ENCODE peak calls at places on chromosomes 4 and X, in nine cellular contexts. Q, Z, Y, W, S, I, A, U and J are unnamed samples.

GRCh38 chr4:187569871-187570270 is 425.7 kb upstream of the ZFP42 start:
- DNase-seq in Q (no peak), Z (no peak), Y (no peak), W (no peak), S (no peak), I (no peak), A (no peak), U (no peak), J (no peak)

GRCh38 chr4:127606823-127607222 is 25.9 kb upstream of the INTU start:
- DNase-seq in Q (no peak), Z (no peak), Y (no peak), W (no peak), S (no peak), I (no peak), A (no peak), U (no peak), J (no peak)

GRCh38 chr4:53574528-53574927 is 16.8 kb downstream of the LNX1 start:
- DNase-seq in Q (no peak), Z (no peak), Y (no peak), W (no peak), S (no peak), I (no peak), A (no peak), U (no peak), J (no peak)

GRCh38 chr4:155377281-155377680 is 516 bp upstream of the MAP9 start:
- DNase-seq in Q (no peak), Z (no peak), Y (no peak), W (no peak), S (no peak), I (no peak), A (no peak), U (peak; percentile 26), J (no peak)

GRCh38 chrX:136030357-136031225 is 45.4 kb downstream of the SLC9A6 start:
- DNase-seq in Q (no peak), Z (no peak), Y (peak; percentile 88), W (no peak), S (no peak), I (no peak), A (peak; percentile 50), U (no peak), J (no peak)

GRCh38 chrX:16444353-16444752 is 205.6 kb upstream of the S100G start:
- DNase-seq in Q (no peak), Z (no peak), Y (no peak), W (no peak), S (no peak), I (no peak), A (no peak), U (no peak), J (no peak)

GRCh38 chr4:186693159-186693815 is 30.4 kb downstream of the FAT1 start:
- DNase-seq in Q (no peak), Z (peak; percentile 32), Y (no peak), W (no peak), S (no peak), I (no peak), A (peak; percentile 54), U (no peak), J (no peak)

GRCh38 chr4:83010111-83010521 is 507 bp downstream of the LIN54 start:
- DNase-seq in Q (no peak), Z (no peak), Y (peak; percentile 43), W (no peak), S (no peak), I (no peak), A (peak; percentile 25), U (peak; percentile 36), J (peak; percentile 25)

GRCh38 chr4:13950491-13950890 is 323.0 kb upstream of the BOD1L1 start:
- DNase-seq in Q (no peak), Z (no peak), Y (no peak), W (no peak), S (no peak), I (no peak), A (no peak), U (no peak), J (no peak)

GRCh38 chr4:101244349-101244748 is 103.0 kb downstream of the PPP3CA start:
- DNase-seq in Q (no peak), Z (no peak), Y (no peak), W (no peak), S (no peak), I (no peak), A (no peak), U (no peak), J (no peak)

GRCh38 chr4:140296335-140296753 is 77.1 kb upstream of the SCOC start:
- DNase-seq in Q (no peak), Z (no peak), Y (peak; percentile 86), W (peak; percentile 34), S (no peak), I (peak; percentile 56), A (peak; percentile 92), U (peak; percentile 40), J (no peak)

GRCh38 chr4:180057198-180057821 is 2185.9 kb upstream of the TENM3 start:
- DNase-seq in Q (no peak), Z (no peak), Y (no peak), W (no peak), S (no peak), I (no peak), A (no peak), U (no peak), J (no peak)

GRCh38 chr4:168309781-168310180 is 8.8 kb downstream of the DDX60 start:
- DNase-seq in Q (no peak), Z (no peak), Y (peak; percentile 56), W (no peak), S (no peak), I (no peak), A (no peak), U (no peak), J (no peak)

GRCh38 chr4:152943673-152944072 is 7.5 kb downstream of the FHDC1 start:
- DNase-seq in Q (no peak), Z (no peak), Y (no peak), W (no peak), S (no peak), I (no peak), A (peak; percentile 83), U (no peak), J (no peak)

GRCh38 chr4:100816646-100817045 is 298.8 kb upstream of the EMCN start:
- DNase-seq in Q (no peak), Z (no peak), Y (no peak), W (no peak), S (no peak), I (no peak), A (no peak), U (no peak), J (no peak)

GRCh38 chr4:56106755-56107154 is 158.0 kb downstream of the CEP135 start:
- DNase-seq in Q (no peak), Z (no peak), Y (no peak), W (no peak), S (no peak), I (no peak), A (no peak), U (no peak), J (no peak)

GRCh38 chrX:35711281-35711680 is 86.9 kb upstream of the MAGEB16 start:
- DNase-seq in Q (no peak), Z (no peak), Y (no peak), W (no peak), S (no peak), I (no peak), A (no peak), U (no peak), J (no peak)

GRCh38 chr4:4689694-4690440 is 148.0 kb upstream of the STX18 start:
- DNase-seq in Q (no peak), Z (no peak), Y (no peak), W (no peak), S (no peak), I (no peak), A (peak; percentile 29), U (no peak), J (no peak)

GRCh38 chr4:72744103-72744725 is 175.2 kb upstream of the ADAMTS3 start:
- DNase-seq in Q (no peak), Z (no peak), Y (peak; percentile 13), W (no peak), S (no peak), I (no peak), A (no peak), U (no peak), J (no peak)

GRCh38 chrX:48897157-48897620 is 379 bp downstream of the TIMM17B start:
- DNase-seq in Q (peak; percentile 89), Z (peak; percentile 65), Y (peak; percentile 87), W (peak; percentile 39), S (no peak), I (peak; percentile 84), A (peak; percentile 60), U (peak; percentile 50), J (peak; percentile 53)

GRCh38 chrX:120769576-120770341 is 105.9 kb downstream of the CT47B1 start:
- DNase-seq in Q (no peak), Z (no peak), Y (peak; percentile 65), W (no peak), S (no peak), I (no peak), A (peak; percentile 47), U (peak; percentile 46), J (no peak)

GRCh38 chr4:24624381-24624780 is 40.0 kb upstream of the DHX15 start:
- DNase-seq in Q (no peak), Z (no peak), Y (no peak), W (no peak), S (no peak), I (no peak), A (no peak), U (no peak), J (no peak)

GRCh38 chrX:53018627-53019026 is 30.0 kb upstream of the GPR173 start:
- DNase-seq in Q (no peak), Z (no peak), Y (no peak), W (no peak), S (no peak), I (peak; percentile 10), A (no peak), U (no peak), J (no peak)

GRCh38 chr4:73735231-73735630 is 5.1 kb upstream of the CXCL8 start:
- DNase-seq in Q (no peak), Z (no peak), Y (peak; percentile 88), W (no peak), S (no peak), I (no peak), A (peak; percentile 53), U (no peak), J (no peak)

GRCh38 chr4:39908284-39908683 is 69.4 kb downstream of the PDS5A start:
- DNase-seq in Q (no peak), Z (no peak), Y (no peak), W (no peak), S (no peak), I (no peak), A (no peak), U (no peak), J (no peak)

GRCh38 chr4:158946825-158947224 is 156.1 kb upstream of the RAPGEF2 start:
- DNase-seq in Q (no peak), Z (no peak), Y (no peak), W (no peak), S (no peak), I (no peak), A (no peak), U (no peak), J (no peak)

GRCh38 chr4:80249144-80249543 is 17.3 kb upstream of the FGF5 start:
- DNase-seq in Q (no peak), Z (no peak), Y (no peak), W (no peak), S (no peak), I (no peak), A (no peak), U (no peak), J (no peak)

GRCh38 chr4:93776386-93777080 is 52.0 kb upstream of the ATOH1 start:
- DNase-seq in Q (no peak), Z (no peak), Y (no peak), W (no peak), S (no peak), I (no peak), A (no peak), U (no peak), J (no peak)

GRCh38 chr4:121307441-121308327 is 73.1 kb downstream of the QRFPR start:
- DNase-seq in Q (no peak), Z (peak; percentile 43), Y (peak; percentile 21), W (no peak), S (peak; percentile 19), I (peak; percentile 17), A (peak; percentile 51), U (no peak), J (peak; percentile 42)

GRCh38 chr4:94354474-94354896 is 11.8 kb upstream of the HPGDS start:
- DNase-seq in Q (no peak), Z (no peak), Y (no peak), W (no peak), S (no peak), I (no peak), A (no peak), U (peak; percentile 34), J (no peak)